ENCODE peak calls at places on chromosomes 4 and X, in four cellular contexts. O is K562, Y is HL-60, J is GM12878. G is an unnamed sample.

GRCh38 chr4:3766791-3767561 is 791 bp downstream of the ADRA2C start:
- DNase-seq in O (no peak), Y (no peak), J (no peak), G (no peak)

GRCh38 chrX:24494544-24495113 is 29.5 kb downstream of the PDK3 start:
- DNase-seq in O (no peak), Y (no peak), J (no peak), G (no peak)

GRCh38 chr4:123555500-123556273 is 159.1 kb downstream of the SPRY1 start:
- DNase-seq in O (peak; percentile 19), Y (peak; percentile 25), J (no peak), G (no peak)

GRCh38 chr4:3853388-3854035 is 87.3 kb downstream of the ADRA2C start:
- DNase-seq in O (no peak), Y (no peak), J (no peak), G (no peak)

GRCh38 chrX:123731987-123732678 is 719 bp downstream of the THOC2 start:
- DNase-seq in O (peak; percentile 23), Y (no peak), J (no peak), G (no peak)

GRCh38 chrX:72258174-72258573 is 18.9 kb downstream of the RPS4X start:
- DNase-seq in O (no peak), Y (no peak), J (no peak), G (no peak)

GRCh38 chr4:37976513-37976912 is 16.3 kb downstream of the PTTG2 start:
- DNase-seq in O (no peak), Y (no peak), J (no peak), G (no peak)

GRCh38 chr4:47498899-47499298 is 13.8 kb downstream of the ATP10D start:
- DNase-seq in O (no peak), Y (no peak), J (no peak), G (no peak)

GRCh38 chr4:38149472-38149871 is 189.3 kb downstream of the PTTG2 start:
- DNase-seq in O (no peak), Y (no peak), J (no peak), G (no peak)

GRCh38 chrX:150482537-150483217 is 85.7 kb upstream of the MTM1 start:
- DNase-seq in O (peak; percentile 38), Y (no peak), J (no peak), G (no peak)

GRCh38 chrX:80808854-80809493 is 703 bp downstream of the BRWD3 start:
- DNase-seq in O (no peak), Y (no peak), J (no peak), G (no peak)

GRCh38 chrX:114338870-114339269 is 245.0 kb upstream of the HTR2C start:
- DNase-seq in O (no peak), Y (no peak), J (no peak), G (no peak)

DNA sequence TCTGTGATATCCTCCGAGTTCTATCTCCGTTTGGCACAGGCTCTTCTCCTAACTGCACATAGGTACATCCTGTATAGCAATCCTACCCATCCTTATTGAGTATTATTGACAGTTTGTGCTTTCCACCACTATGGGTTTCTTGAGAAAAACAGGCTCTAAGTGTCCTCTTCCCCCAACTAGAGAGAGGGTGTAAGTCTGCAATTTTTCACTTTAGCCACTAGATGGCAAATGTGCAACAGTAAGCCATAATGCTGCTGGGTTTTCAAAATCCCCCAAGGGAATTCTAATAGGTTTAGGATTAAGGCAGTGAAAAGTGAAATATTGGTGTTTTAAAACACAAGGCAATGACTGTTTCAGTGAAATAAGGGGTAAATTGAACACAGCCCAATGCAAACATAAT is 239.1 kb upstream of the HTR2C start:
- DNase-seq in O (peak; percentile 23), Y (no peak), J (no peak), G (peak; percentile 0)
- TF ChIP-seq SPI1 in O (no peak), Y (no peak), J (no peak), G (no peak)

GRCh38 chr4:76072760-76073159 is 1.7 kb upstream of the ART3 start:
- DNase-seq in O (no peak), Y (no peak), J (no peak), G (no peak)
- TF ChIP-seq POLR2AphosphoS5 in O (no peak), Y (no peak), J (no peak), G (no peak)

DNA sequence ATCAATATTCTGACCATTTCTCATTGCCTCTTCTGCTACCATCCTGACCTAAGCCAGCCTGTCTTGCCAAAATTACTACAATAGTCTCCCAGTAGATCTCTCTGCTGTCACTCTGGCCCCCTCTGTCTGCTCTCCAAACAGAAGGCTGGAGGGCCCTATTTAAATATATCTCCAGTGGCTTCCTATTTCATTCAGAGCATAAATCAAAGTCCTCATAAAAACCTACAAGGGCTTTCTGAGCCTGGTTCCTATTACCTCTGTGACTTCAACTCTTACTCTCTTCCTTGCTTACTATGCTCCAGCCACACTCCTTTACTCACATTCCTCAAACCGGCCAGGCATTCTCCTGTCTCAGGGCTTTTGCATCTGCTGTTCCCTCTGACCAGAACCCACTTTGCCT is 19.0 kb downstream of the IGSF1 start:
- DNase-seq in O (no peak), Y (no peak), J (no peak), G (no peak)
- TF ChIP-seq SPI1 in O (no peak), Y (no peak), J (no peak), G (no peak)

DNA sequence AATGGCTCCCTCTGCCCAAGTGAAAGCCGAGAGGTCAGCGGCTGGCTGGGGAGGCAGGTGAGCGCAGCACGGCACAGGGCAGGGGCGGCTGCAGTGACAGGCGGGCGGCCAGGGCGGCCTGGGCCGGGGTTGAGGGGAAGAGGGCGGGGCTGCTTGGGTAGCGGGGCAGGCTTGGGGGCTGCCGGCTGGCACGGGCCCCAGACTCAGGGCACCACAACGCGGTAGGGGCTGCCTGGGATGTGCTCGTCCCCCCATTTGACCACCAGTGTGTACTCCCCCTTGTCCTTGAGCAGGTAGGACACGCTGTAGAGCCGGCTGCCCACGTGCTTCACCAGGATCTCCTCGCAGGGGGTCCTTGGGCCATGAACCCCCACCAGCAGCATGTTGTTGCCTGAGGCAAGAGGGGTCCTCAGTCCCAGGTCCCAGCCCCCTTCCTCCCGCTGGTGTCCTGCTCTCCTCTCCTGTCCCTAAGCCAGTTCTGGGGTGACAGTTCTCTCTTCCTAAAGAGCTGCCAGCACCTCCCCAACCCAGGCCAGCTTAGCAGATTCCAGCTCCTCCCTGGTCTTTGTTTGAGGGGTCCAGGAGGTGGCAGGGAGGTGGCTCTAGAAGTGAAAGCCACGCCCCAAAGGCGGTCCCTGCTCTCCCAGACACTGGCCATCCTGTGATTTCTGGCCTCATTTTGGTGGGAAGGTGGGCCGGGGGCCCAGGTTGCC is 25.6 kb downstream of the FLNA start:
- DNase-seq in O (no peak), Y (peak; percentile 21), J (no peak), G (no peak)
- TF ChIP-seq POLR2AphosphoS5 in O (no peak), Y (peak; percentile 31), J (no peak), G (no peak)

GRCh38 chr4:4857809-4858508 is 1.5 kb upstream of the MSX1 start:
- DNase-seq in O (no peak), Y (no peak), J (no peak), G (no peak)

GRCh38 chr4:4860381-4860802 is 927 bp downstream of the MSX1 start:
- DNase-seq in O (peak; percentile 44), Y (no peak), J (no peak), G (no peak)

GRCh38 chr4:4859799-4860380 is 425 bp downstream of the MSX1 start:
- DNase-seq in O (peak; percentile 59), Y (no peak), J (no peak), G (no peak)

GRCh38 chr4:4858527-4858926 is 938 bp upstream of the MSX1 start:
- DNase-seq in O (no peak), Y (no peak), J (no peak), G (no peak)

DNA sequence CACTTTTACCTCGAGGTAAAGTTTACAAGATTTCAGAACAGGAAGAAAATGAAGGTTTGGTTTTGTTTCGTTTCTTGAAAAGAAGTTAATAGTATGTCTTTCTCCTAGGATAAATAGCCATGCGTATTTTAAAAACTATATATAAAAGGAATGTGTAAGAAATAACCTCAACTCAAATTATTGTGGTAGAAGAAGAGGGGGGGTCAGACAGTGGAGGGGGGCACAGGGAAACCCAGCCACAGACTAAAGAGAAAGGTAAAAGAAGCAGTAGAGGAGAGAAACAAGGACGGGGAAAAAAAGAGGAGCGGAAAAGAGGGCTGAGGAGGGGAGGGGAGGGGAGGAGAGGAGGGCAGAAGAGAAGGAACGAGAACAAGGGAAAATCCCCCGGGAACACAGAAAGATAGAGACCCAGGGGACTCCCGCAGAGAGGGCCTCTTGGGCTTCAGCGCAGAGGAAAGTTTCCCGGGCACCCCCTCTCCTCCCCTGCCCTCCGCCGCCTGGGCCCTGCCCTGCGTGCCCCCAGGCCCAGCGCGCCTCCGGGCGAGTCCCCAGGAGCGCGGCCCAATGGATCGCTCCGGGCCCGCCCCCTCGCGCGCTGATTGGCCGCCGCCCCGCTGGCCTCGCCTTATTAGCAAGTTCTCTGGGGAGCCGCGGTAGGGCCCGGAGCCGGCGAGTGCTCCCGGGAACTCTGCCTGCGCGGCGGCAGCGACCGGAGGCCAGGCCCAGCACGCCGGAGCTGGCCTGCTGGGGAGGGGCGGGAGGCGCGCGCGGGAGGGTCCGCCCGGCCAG is at the start of gene MSX1:
- DNase-seq in O (peak; percentile 97), Y (peak; percentile 12), J (no peak), G (no peak)
- TF ChIP-seq SPI1 in O (no peak), Y (no peak), J (no peak), G (no peak)